ENCODE peak calls at places on chromosomes 1 and 21, in six cellular contexts. One of them, this sample, is unnamed.

GRCh38 chr1:40530735-40531380 is 579 bp upstream of the ZNF684 start:
- DNase-seq in GM23248: peak; percentile 49
- DNase-seq in upper lobe of right lung: no peak
- DNase-seq in psoas muscle: no peak
- DNase-seq in upper lobe of left lung: no peak
- DNase-seq in CD8-positive, alpha-beta T cell: no peak
- DNase-seq in this sample: no peak

GRCh38 chr1:11204396-11205190 is 15.4 kb downstream of the ANGPTL7 start:
- DNase-seq in GM23248: no peak
- DNase-seq in CD8-positive, alpha-beta T cell: no peak
- DNase-seq in psoas muscle: no peak
- DNase-seq in upper lobe of left lung: no peak
- DNase-seq in upper lobe of right lung: no peak
- DNase-seq in this sample: no peak

GRCh38 chr1:216075339-216075738 is 347.9 kb downstream of the USH2A start:
- DNase-seq in GM23248: peak; percentile 44
- DNase-seq in psoas muscle: no peak
- DNase-seq in upper lobe of right lung: no peak
- DNase-seq in upper lobe of left lung: no peak
- DNase-seq in CD8-positive, alpha-beta T cell: no peak
- DNase-seq in this sample: no peak

GRCh38 chr21:16079830-16080229 is 350.0 kb downstream of the USP25 start:
- DNase-seq in upper lobe of left lung: no peak
- DNase-seq in psoas muscle: no peak
- DNase-seq in CD8-positive, alpha-beta T cell: no peak
- DNase-seq in GM23248: peak; percentile 64
- DNase-seq in upper lobe of right lung: no peak
- DNase-seq in this sample: no peak

GRCh38 chr1:21523297-21523813 is 14.1 kb downstream of the ALPL start:
- DNase-seq in psoas muscle: no peak
- DNase-seq in upper lobe of right lung: no peak
- DNase-seq in GM23248: no peak
- DNase-seq in CD8-positive, alpha-beta T cell: no peak
- DNase-seq in upper lobe of left lung: no peak
- DNase-seq in this sample: no peak

GRCh38 chr1:214448536-214448935 is 102.9 kb downstream of the PTPN14 start:
- DNase-seq in psoas muscle: no peak
- DNase-seq in GM23248: no peak
- DNase-seq in upper lobe of left lung: no peak
- DNase-seq in upper lobe of right lung: no peak
- DNase-seq in CD8-positive, alpha-beta T cell: no peak
- DNase-seq in this sample: no peak

GRCh38 chr1:27559466-27560030 is 44.4 kb downstream of the AHDC1 start:
- DNase-seq in psoas muscle: no peak
- DNase-seq in GM23248: no peak
- DNase-seq in upper lobe of right lung: no peak
- DNase-seq in upper lobe of left lung: no peak
- DNase-seq in CD8-positive, alpha-beta T cell: no peak
- DNase-seq in this sample: no peak

GRCh38 chr21:36320421-36321324 is 676 bp downstream of the MORC3 start:
- DNase-seq in CD8-positive, alpha-beta T cell: no peak
- DNase-seq in upper lobe of left lung: no peak
- DNase-seq in upper lobe of right lung: peak; percentile 87
- DNase-seq in GM23248: peak; percentile 88
- DNase-seq in psoas muscle: peak; percentile 71
- DNase-seq in this sample: peak; percentile 76

GRCh38 chr1:162094271-162094670 is 24.8 kb downstream of the NOS1AP start:
- DNase-seq in psoas muscle: no peak
- DNase-seq in upper lobe of left lung: no peak
- DNase-seq in GM23248: no peak
- DNase-seq in CD8-positive, alpha-beta T cell: no peak
- DNase-seq in upper lobe of right lung: no peak
- DNase-seq in this sample: no peak

GRCh38 chr1:165827199-165828102 is at the start of gene UCK2:
- DNase-seq in GM23248: peak; percentile 94
- DNase-seq in psoas muscle: peak; percentile 85
- DNase-seq in upper lobe of left lung: peak; percentile 95
- DNase-seq in CD8-positive, alpha-beta T cell: peak; percentile 4
- DNase-seq in upper lobe of right lung: peak; percentile 87
- DNase-seq in this sample: peak; percentile 85

GRCh38 chr1:18668051-18668450 is 37.4 kb downstream of the PAX7 start:
- DNase-seq in upper lobe of right lung: no peak
- DNase-seq in psoas muscle: no peak
- DNase-seq in upper lobe of left lung: no peak
- DNase-seq in GM23248: no peak
- DNase-seq in CD8-positive, alpha-beta T cell: no peak
- DNase-seq in this sample: no peak

GRCh38 chr1:209617047-209617673 is 33.6 kb downstream of the CAMK1G start:
- DNase-seq in CD8-positive, alpha-beta T cell: no peak
- DNase-seq in upper lobe of right lung: peak; percentile 40
- DNase-seq in upper lobe of left lung: peak; percentile 25
- DNase-seq in GM23248: no peak
- DNase-seq in psoas muscle: no peak
- DNase-seq in this sample: no peak

GRCh38 chr1:169521226-169521625 is 35.5 kb upstream of the SLC19A2 start:
- DNase-seq in CD8-positive, alpha-beta T cell: no peak
- DNase-seq in GM23248: no peak
- DNase-seq in psoas muscle: no peak
- DNase-seq in upper lobe of left lung: no peak
- DNase-seq in upper lobe of right lung: no peak
- DNase-seq in this sample: no peak

GRCh38 chr1:159989581-159989980 is 35.5 kb upstream of the SLAMF9 start:
- DNase-seq in upper lobe of left lung: no peak
- DNase-seq in upper lobe of right lung: no peak
- DNase-seq in psoas muscle: no peak
- DNase-seq in GM23248: peak; percentile 36
- DNase-seq in CD8-positive, alpha-beta T cell: no peak
- DNase-seq in this sample: no peak

GRCh38 chr1:203142684-203143408 is 15.3 kb downstream of the ADORA1 start:
- DNase-seq in psoas muscle: no peak
- DNase-seq in upper lobe of left lung: no peak
- DNase-seq in CD8-positive, alpha-beta T cell: no peak
- DNase-seq in GM23248: no peak
- DNase-seq in upper lobe of right lung: no peak
- DNase-seq in this sample: no peak

GRCh38 chr1:233327938-233328660 is 575 bp downstream of the MAP3K21 start:
- DNase-seq in GM23248: peak; percentile 47
- DNase-seq in upper lobe of right lung: peak; percentile 78
- DNase-seq in upper lobe of left lung: peak; percentile 91
- DNase-seq in psoas muscle: peak; percentile 19
- DNase-seq in CD8-positive, alpha-beta T cell: no peak
- DNase-seq in this sample: peak; percentile 64

GRCh38 chr1:198538579-198539364 is 1.7 kb downstream of the ATP6V1G3 start:
- DNase-seq in psoas muscle: no peak
- DNase-seq in GM23248: no peak
- DNase-seq in upper lobe of right lung: no peak
- DNase-seq in upper lobe of left lung: no peak
- DNase-seq in CD8-positive, alpha-beta T cell: no peak
- DNase-seq in this sample: no peak

GRCh38 chr21:45316871-45317400 is 29.2 kb upstream of the POFUT2 start:
- DNase-seq in upper lobe of left lung: peak; percentile 63
- DNase-seq in upper lobe of right lung: no peak
- DNase-seq in GM23248: no peak
- DNase-seq in CD8-positive, alpha-beta T cell: no peak
- DNase-seq in psoas muscle: no peak
- DNase-seq in this sample: peak; percentile 42
- H3K4me1 ChIP-seq in upper lobe of left lung: peaks cover 45% of the 10 kb centered on the region
- H3K4me1 ChIP-seq in upper lobe of right lung: peaks cover 26% of the 10 kb centered on the region
- H3K4me1 ChIP-seq in GM23248: peaks cover 13% of the 10 kb centered on the region
- H3K4me1 ChIP-seq in CD8-positive, alpha-beta T cell: peaks cover 19% of the 10 kb centered on the region
- H3K4me1 ChIP-seq in psoas muscle: peaks cover 12% of the 10 kb centered on the region
- H3K4me1 ChIP-seq in this sample: peaks cover 32% of the 10 kb centered on the region

DNA sequence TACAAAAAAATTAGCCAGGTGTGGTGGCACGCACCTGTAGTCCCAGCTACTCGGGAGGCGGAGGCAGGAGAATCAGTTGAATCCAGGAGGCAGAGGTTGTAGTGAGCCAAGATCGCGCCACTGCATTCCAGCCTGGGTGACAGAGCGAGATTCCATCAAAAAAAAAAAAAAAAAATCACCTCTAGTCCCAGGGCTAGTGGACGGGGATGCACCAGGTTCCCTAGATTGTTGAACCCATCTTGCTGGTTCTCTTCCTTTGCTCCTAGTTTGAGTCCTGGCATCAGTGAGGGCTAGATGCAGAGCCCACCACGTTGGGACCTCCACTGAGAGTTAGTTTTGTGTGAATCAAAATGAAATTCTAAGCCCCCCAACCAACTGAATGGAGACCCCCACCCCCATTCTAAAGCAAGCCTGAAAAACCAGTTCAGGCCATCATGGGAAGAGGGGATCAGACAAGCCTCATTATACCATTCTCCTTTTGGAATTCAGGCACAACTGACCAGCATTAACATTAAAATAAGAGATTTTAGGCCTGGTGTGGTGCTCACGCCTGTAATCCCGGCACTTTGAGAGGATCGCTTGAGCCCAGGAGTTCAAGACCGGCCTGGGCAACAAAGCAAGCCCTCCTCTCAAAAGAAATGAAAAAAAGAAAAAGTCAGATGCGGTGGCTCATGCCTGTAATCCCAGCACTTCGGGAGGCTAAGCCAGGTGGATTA is 17.9 kb upstream of the L1TD1 start:
- DNase-seq in upper lobe of right lung: peak; percentile 5
- DNase-seq in GM23248: no peak
- DNase-seq in psoas muscle: no peak
- DNase-seq in CD8-positive, alpha-beta T cell: no peak
- DNase-seq in upper lobe of left lung: no peak
- DNase-seq in this sample: no peak
- H3K27ac ChIP-seq in upper lobe of right lung: no peak overlapping the region
- H3K27ac ChIP-seq in GM23248: no peak overlapping the region
- H3K27ac ChIP-seq in psoas muscle: no peak overlapping the region
- H3K27ac ChIP-seq in CD8-positive, alpha-beta T cell: no peak overlapping the region
- H3K27ac ChIP-seq in upper lobe of left lung: no peak overlapping the region
- H3K27ac ChIP-seq in this sample: no peak overlapping the region

DNA sequence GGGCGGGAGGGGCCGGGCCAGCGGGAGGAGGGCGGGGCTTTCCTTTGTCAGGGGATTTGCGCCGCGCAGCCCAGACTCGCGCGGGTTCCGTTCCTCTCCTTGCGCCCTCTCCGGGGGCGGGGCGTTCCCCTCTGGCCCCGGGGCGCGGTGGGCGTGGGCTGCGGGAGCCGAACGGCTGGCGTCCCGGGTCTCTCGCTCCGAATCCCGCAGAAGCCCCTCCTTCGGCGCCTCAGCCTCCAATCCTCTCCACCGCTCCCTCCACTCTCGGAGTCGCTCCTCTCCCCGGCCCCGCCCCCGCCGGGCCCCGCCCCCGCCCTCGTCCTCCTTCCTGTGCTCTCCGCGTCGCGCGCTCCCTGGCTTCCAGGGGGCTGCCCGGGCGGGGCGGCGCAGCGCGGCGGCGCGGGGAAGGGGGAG is 82.8 kb upstream of the BMP8A start:
- DNase-seq in upper lobe of right lung: peak; percentile 96
- DNase-seq in CD8-positive, alpha-beta T cell: peak; percentile 50
- DNase-seq in GM23248: peak; percentile 97
- DNase-seq in psoas muscle: peak; percentile 97
- DNase-seq in upper lobe of left lung: peak; percentile 97
- DNase-seq in this sample: peak; percentile 97
- H3K4me1 ChIP-seq in upper lobe of right lung: peaks cover 71% of the 10 kb centered on the region
- H3K4me1 ChIP-seq in CD8-positive, alpha-beta T cell: peaks cover 35% of the 10 kb centered on the region
- H3K4me1 ChIP-seq in GM23248: peaks cover 53% of the 10 kb centered on the region
- H3K4me1 ChIP-seq in psoas muscle: peaks cover 60% of the 10 kb centered on the region
- H3K4me1 ChIP-seq in upper lobe of left lung: peaks cover 90% of the 10 kb centered on the region
- H3K4me1 ChIP-seq in this sample: peaks cover 59% of the 10 kb centered on the region

GRCh38 chr1:180539103-180539502 is 19.7 kb upstream of the OVAAL start:
- DNase-seq in psoas muscle: no peak
- DNase-seq in upper lobe of left lung: no peak
- DNase-seq in upper lobe of right lung: no peak
- DNase-seq in CD8-positive, alpha-beta T cell: no peak
- DNase-seq in GM23248: no peak
- DNase-seq in this sample: no peak
- H3K27ac ChIP-seq in psoas muscle: no peak overlapping the region
- H3K27ac ChIP-seq in upper lobe of left lung: no peak overlapping the region
- H3K27ac ChIP-seq in upper lobe of right lung: no peak overlapping the region
- H3K27ac ChIP-seq in CD8-positive, alpha-beta T cell: no peak overlapping the region
- H3K27ac ChIP-seq in GM23248: no peak overlapping the region
- H3K27ac ChIP-seq in this sample: peak overlapping the region; percentile 77

DNA sequence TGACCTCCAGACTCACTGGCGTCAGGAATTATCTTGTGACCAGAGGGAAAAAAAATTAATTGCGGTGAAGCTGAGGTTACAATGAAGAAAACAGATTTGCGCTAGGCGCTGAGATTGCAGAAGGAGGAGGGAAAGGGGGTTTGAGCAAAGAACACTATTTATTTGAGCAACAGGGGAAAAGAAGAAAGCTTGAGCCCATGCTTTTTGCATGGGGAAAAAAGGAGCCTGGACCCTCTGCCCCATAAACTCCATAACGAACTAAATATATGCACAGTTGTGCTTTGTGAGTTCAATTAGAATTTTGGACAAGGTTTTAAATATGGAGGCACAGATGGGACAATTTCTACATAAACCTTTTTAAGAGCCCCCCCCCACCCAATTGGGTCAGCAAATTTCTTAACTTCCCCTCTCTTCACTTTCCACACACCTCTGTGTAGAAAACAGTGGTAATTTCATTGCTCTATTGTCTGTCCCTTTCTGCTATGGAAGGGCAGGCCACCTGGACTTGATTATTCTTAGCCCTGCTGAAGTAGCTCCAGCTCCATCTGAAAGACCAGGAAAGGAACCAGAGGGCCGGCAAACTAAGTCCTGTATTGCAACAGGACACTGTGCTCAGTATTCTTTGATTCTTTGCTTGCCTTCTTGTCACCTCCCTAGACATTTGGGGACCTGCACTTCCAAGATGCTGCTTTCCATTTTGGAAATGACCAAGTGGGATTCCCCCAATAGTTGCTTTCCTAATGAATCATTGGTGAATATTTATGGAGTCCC is 869 bp upstream of the ID3 start:
- DNase-seq in CD8-positive, alpha-beta T cell: no peak
- DNase-seq in psoas muscle: no peak
- DNase-seq in GM23248: peak; percentile 78
- DNase-seq in upper lobe of left lung: no peak
- DNase-seq in upper lobe of right lung: no peak
- DNase-seq in this sample: no peak
- H3K4me1 ChIP-seq in CD8-positive, alpha-beta T cell: peaks cover 52% of the 10 kb centered on the region
- H3K4me1 ChIP-seq in psoas muscle: peaks cover 39% of the 10 kb centered on the region
- H3K4me1 ChIP-seq in GM23248: peaks cover 76% of the 10 kb centered on the region
- H3K4me1 ChIP-seq in upper lobe of left lung: peaks cover 84% of the 10 kb centered on the region
- H3K4me1 ChIP-seq in upper lobe of right lung: peaks cover 59% of the 10 kb centered on the region
- H3K4me1 ChIP-seq in this sample: peaks cover 40% of the 10 kb centered on the region

This sample was measured in heart left ventricle.